ENCODE peak calls at places on chromosome 12, in four cellular contexts. F is body of pancreas, E is HCT116, S is IMR-90. Y is an unnamed sample.

GRCh38 chr12:76586764-76587395 is 27.3 kb upstream of the OSBPL8 start:
- DNase-seq in S (peak; percentile 67), E (peak; percentile 27), F (peak; percentile 13), Y (no peak)

GRCh38 chr12:52220456-52220855 is 12.6 kb upstream of the KRT7 start:
- DNase-seq in F (peak; percentile 5), S (no peak), E (no peak), Y (no peak)

GRCh38 chr12:2751686-2752085 is 43.1 kb upstream of the FKBP4 start:
- DNase-seq in S (no peak), F (no peak), E (no peak), Y (no peak)

GRCh38 chr12:91978143-91978542 is 167.5 kb downstream of the BTG1 start:
- DNase-seq in S (peak; percentile 73), F (no peak), E (no peak), Y (no peak)

GRCh38 chr12:70052931-70053497 is 190.2 kb upstream of the CNOT2 start:
- DNase-seq in E (peak; percentile 75), F (no peak), S (peak; percentile 67), Y (no peak)

GRCh38 chr12:73226585-73226984 is 954.4 kb downstream of the TRHDE start:
- DNase-seq in F (no peak), E (no peak), S (no peak), Y (no peak)

GRCh38 chr12:4974217-4974616 is 64.5 kb downstream of the KCNA1 start:
- DNase-seq in S (no peak), E (no peak), F (no peak), Y (no peak)

GRCh38 chr12:49912345-49912744 is 8.6 kb upstream of the FAIM2 start:
- DNase-seq in S (no peak), F (no peak), E (no peak), Y (no peak)

GRCh38 chr12:58804749-58805148 is 115.6 kb downstream of the LRIG3 start:
- DNase-seq in S (no peak), F (no peak), E (peak; percentile 7), Y (no peak)

GRCh38 chr12:38201461-38202276 is 114.9 kb upstream of the ALG10B start:
- DNase-seq in E (no peak), F (no peak), S (no peak), Y (no peak)

GRCh38 chr12:92927055-92927435 is 2.0 kb downstream of the EEA1 start:
- DNase-seq in E (no peak), F (no peak), S (peak; percentile 28), Y (no peak)

GRCh38 chr12:68453876-68454275 is 121.7 kb upstream of the MDM1 start:
- DNase-seq in E (no peak), F (no peak), S (no peak), Y (no peak)

GRCh38 chr12:65892905-65893304 is 68.6 kb downstream of the HMGA2 start:
- DNase-seq in S (peak; percentile 87), E (no peak), F (no peak), Y (no peak)

GRCh38 chr12:66837311-66837627 is 158.4 kb upstream of the GRIP1 start:
- DNase-seq in F (no peak), S (no peak), E (no peak), Y (no peak)

GRCh38 chr12:6205144-6205539 is 4.9 kb downstream of the CD9 start:
- DNase-seq in F (no peak), S (no peak), E (no peak), Y (no peak)

GRCh38 chr12:3186546-3187237 is 109.5 kb downstream of the TSPAN9 start:
- DNase-seq in E (no peak), F (no peak), S (peak; percentile 32), Y (no peak)

GRCh38 chr12:43318002-43318401 is 234.0 kb downstream of the ADAMTS20 start:
- DNase-seq in E (no peak), F (no peak), S (no peak), Y (no peak)

GRCh38 chr12:103801709-103802585 is 39.1 kb downstream of the NT5DC3 start:
- DNase-seq in E (peak; percentile 51), S (peak; percentile 81), F (no peak), Y (no peak)

GRCh38 chr12:102816816-102817434 is 100.1 kb downstream of the PAH start:
- DNase-seq in F (no peak), S (peak; percentile 29), E (peak; percentile 18), Y (no peak)

GRCh38 chr12:32039917-32040575 is 66.6 kb upstream of the BICD1 start:
- DNase-seq in E (no peak), S (no peak), F (no peak), Y (no peak)

GRCh38 chr12:125577334-125577733 is 512.1 kb downstream of the AACS start:
- DNase-seq in F (no peak), E (no peak), S (no peak), Y (no peak)

GRCh38 chr12:51368640-51369517 is 22.3 kb downstream of the GALNT6 start:
- DNase-seq in F (peak; percentile 35), E (no peak), S (peak; percentile 60), Y (peak; percentile 54)

GRCh38 chr12:104576980-104577925 is 120.5 kb downstream of the CHST11 start:
- DNase-seq in F (no peak), E (no peak), S (peak; percentile 79), Y (no peak)

GRCh38 chr12:43029971-43030370 is 440.4 kb upstream of the PRICKLE1 start:
- DNase-seq in S (peak; percentile 45), E (no peak), F (no peak), Y (no peak)

DNA sequence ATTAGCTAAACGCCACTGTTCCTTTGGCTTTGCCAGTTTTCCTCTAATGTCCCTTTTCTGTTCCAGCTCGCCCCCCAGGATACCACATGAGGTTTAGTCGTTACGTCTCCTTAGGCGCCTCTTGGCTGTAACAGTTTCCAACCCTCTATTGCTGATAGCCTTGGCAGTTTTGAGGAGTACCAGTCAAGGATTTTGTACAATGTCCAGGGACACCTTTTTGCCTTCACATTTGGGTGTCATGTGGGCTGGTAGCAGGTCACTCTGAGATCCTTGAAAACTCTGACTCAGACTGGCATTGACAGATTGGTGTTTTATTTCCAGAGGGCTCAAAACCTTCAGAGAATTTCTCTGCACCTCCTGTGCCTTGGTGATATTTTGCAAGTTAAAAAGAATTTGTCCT is 14.1 kb downstream of the SH2B3 start:
- DNase-seq in F (no peak), S (no peak), E (no peak), Y (no peak)
- H3K4me1 ChIP-seq in F (no peaks in the 10 kb centered on the region), S (no peaks in the 10 kb centered on the region), E (peaks cover 12% of the 10 kb centered on the region), Y (no peaks in the 10 kb centered on the region)

DNA sequence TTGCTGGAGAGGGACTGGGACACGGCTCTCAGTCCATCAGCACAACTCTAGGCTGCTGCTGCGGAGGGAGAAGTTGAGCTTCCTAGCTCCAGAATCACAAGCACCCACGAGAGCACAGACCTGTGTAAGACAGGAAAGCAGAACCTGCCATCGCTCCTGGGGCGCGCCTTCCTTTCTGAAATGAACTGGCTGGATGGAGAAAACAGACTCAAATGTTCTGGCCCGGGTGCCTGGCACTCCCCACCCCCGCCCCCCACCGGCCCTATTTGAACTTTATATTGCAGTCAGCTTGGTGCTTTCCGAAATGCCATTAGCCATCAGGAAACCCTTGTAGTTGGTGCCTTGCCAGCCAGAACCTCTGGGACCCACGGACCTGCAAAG is 23.8 kb downstream of the MVK start:
- DNase-seq in E (no peak), F (no peak), S (no peak), Y (no peak)
- TF ChIP-seq POLR2A in E (no peak), F (no peak), S (no peak), Y (no peak)

DNA sequence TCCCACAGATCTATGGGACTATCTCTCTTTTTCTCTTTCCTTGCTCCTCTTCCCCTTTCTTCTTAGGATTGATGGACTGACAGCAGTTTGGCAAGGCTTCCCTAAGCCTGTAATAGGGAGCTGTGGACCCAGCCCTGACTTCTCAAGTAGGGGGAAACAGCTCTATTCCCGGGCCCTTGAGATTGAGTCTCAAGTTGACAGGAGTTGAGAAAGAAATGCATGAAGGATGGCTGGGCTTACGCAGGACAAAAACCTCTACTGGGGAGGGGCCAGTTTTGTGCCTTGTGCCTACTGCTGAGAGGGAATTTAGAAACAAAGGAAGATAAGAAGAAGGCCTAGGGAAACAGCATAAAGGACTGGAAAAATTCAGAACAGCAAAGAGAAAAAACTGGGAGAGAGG is 60.3 kb downstream of the SMUG1 start:
- DNase-seq in F (no peak), E (no peak), S (no peak), Y (no peak)
- H3K4me1 ChIP-seq in F (peaks cover 15% of the 10 kb centered on the region), E (no peaks in the 10 kb centered on the region), S (no peaks in the 10 kb centered on the region), Y (no peaks in the 10 kb centered on the region)

DNA sequence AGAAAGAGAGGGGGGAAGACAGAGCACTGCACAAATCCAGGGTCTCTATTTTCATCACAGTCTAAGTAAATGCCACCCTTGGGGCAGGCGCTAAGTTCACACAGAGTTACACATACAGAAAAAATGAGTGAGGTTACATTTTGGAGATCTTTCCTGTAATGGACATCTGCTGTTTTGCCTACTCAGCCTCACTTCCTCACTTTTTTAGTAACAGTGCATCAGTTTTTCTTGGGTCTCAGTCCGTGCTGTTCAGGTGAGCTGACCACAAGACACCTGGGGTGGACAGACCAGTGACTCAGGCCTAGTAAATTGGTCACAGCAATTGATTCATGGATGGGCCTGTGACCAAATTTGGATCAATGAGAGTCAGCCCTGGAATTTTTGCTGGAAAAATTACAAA is 33.6 kb upstream of the SLC5A8 start:
- DNase-seq in S (no peak), E (no peak), F (no peak), Y (no peak)
- TF ChIP-seq POLR2A in S (no peak), E (no peak), F (no peak), Y (no peak)

DNA sequence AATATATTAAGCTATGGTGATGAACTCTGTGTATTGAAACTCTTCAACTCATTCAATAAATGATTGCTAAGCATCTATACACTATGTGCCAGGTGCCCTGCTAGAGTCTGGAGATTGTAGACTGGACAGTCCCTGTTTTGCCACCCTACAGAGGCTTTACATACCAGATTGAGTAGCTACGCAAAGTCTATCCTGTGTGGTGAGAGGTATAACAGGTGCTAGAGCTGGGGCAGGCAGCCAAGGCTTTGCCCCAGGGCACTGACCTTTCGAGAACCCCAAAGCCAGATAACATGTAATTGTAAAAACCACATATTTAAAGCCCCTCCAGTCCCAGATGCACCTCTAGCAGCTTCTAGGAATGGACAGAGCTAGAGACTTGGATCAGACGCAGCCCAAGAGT is 52.8 kb downstream of the PPM1H start:
- DNase-seq in S (no peak), F (peak; percentile 12), E (no peak), Y (no peak)
- H3K4me1 ChIP-seq in S (no peaks in the 10 kb centered on the region), F (peaks cover 10% of the 10 kb centered on the region), E (no peaks in the 10 kb centered on the region), Y (no peaks in the 10 kb centered on the region)

DNA sequence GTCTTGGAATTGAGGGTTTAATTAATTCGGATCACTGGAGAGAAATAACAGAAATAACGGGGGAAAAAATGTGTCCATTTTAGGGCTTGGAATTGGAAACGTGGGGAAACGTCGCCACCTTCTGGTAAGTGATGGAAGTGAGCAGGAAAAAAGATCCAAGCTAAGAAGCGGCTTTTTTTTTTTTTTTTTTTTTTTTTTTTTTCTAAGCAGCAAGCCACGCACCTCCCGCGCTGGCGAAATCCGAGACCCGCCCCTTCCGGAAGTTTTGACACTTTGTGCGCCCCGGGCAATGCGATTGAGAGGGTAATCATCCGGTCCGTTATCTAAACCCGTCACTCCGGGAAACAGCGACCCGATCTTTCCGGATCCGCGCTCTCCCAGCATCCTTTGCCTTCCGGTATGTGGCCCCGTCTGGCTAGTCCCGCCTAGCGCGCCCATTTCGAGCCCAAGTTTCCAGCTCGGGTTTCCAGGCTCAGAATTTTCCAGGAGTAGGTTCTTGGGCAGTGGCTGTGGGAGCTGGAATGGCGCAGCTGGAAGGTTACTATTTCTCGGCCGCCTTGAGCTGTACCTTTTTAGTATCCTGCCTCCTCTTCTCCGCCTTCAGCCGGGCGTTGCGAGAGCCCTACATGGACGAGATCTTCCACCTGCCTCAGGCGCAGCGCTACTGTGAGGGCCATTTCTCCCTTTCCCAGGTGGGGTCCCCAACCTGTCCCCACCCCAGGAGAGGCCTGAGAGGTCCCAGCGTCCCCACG is at the start of gene ALG10:
- DNase-seq in E (peak; percentile 93), F (peak; percentile 97), S (peak; percentile 97), Y (peak; percentile 97)
- TF ChIP-seq POLR2A in E (no peak), F (no peak), S (peak; percentile 42), Y (peak; percentile 39)

Y was measured in right lobe of liver.